ENCODE peak calls at places on chromosomes 7 and 10, in four cellular contexts. One of them, this sample, is unnamed.

GRCh38 chr7:82562716-82563404 is 119.3 kb upstream of the CACNA2D1 start:
- DNase-seq in A549: no peak
- DNase-seq in lower lobe of right lung: no peak
- DNase-seq in kidney: no peak
- DNase-seq in this sample: peak

GRCh38 chr10:69217119-69217754 is 2.9 kb upstream of the HKDC1 start:
- DNase-seq in lower lobe of right lung: no peak
- DNase-seq in kidney: no peak
- DNase-seq in A549: peak
- DNase-seq in this sample: peak

GRCh38 chr7:154777023-154777422 is 225.9 kb downstream of the PAXIP1 start:
- DNase-seq in A549: peak
- DNase-seq in kidney: no peak
- DNase-seq in lower lobe of right lung: no peak
- DNase-seq in this sample: no peak

GRCh38 chr7:143362126-143362961 is at the start of gene FAM131B:
- DNase-seq in lower lobe of right lung: peak
- DNase-seq in kidney: peak
- DNase-seq in A549: no peak
- DNase-seq in this sample: no peak

GRCh38 chr7:25951414-25952276 is 200.4 kb upstream of the NFE2L3 start:
- DNase-seq in lower lobe of right lung: no peak
- DNase-seq in kidney: no peak
- DNase-seq in A549: peak
- DNase-seq in this sample: no peak

GRCh38 chr10:112799726-112800510 is 150.1 kb upstream of the TCF7L2 start:
- DNase-seq in kidney: no peak
- DNase-seq in A549: no peak
- DNase-seq in lower lobe of right lung: no peak
- DNase-seq in this sample: no peak

GRCh38 chr10:104501864-104502579 is 139.1 kb upstream of the SORCS3 start:
- DNase-seq in kidney: no peak
- DNase-seq in lower lobe of right lung: no peak
- DNase-seq in A549: no peak
- DNase-seq in this sample: no peak

GRCh38 chr7:106858618-106859532 is 6.2 kb upstream of the PIK3CG start:
- DNase-seq in A549: no peak
- DNase-seq in lower lobe of right lung: peak
- DNase-seq in kidney: peak
- DNase-seq in this sample: peak

GRCh38 chr10:75925999-75926398 is 494.6 kb downstream of the LRMDA start:
- DNase-seq in lower lobe of right lung: no peak
- DNase-seq in A549: no peak
- DNase-seq in kidney: no peak
- DNase-seq in this sample: no peak

GRCh38 chr7:158613481-158613880 is 25.9 kb upstream of the PTPRN2 start:
- DNase-seq in A549: no peak
- DNase-seq in kidney: no peak
- DNase-seq in lower lobe of right lung: no peak
- DNase-seq in this sample: no peak

GRCh38 chr10:58856508-58857240 is 319.8 kb upstream of the PHYHIPL start:
- DNase-seq in lower lobe of right lung: no peak
- DNase-seq in kidney: no peak
- DNase-seq in A549: peak
- DNase-seq in this sample: peak

GRCh38 chr7:28800150-28800549 is 158.0 kb downstream of the TRIL start:
- DNase-seq in lower lobe of right lung: peak
- DNase-seq in kidney: no peak
- DNase-seq in A549: no peak
- DNase-seq in this sample: peak

GRCh38 chr10:49254556-49255318 is 44.2 kb upstream of the C10orf71 start:
- DNase-seq in A549: no peak
- DNase-seq in kidney: no peak
- DNase-seq in lower lobe of right lung: no peak
- DNase-seq in this sample: no peak

GRCh38 chr10:103849880-103850571 is 5.3 kb downstream of the SH3PXD2A start:
- DNase-seq in kidney: no peak
- DNase-seq in lower lobe of right lung: no peak
- DNase-seq in A549: no peak
- DNase-seq in this sample: peak

DNA sequence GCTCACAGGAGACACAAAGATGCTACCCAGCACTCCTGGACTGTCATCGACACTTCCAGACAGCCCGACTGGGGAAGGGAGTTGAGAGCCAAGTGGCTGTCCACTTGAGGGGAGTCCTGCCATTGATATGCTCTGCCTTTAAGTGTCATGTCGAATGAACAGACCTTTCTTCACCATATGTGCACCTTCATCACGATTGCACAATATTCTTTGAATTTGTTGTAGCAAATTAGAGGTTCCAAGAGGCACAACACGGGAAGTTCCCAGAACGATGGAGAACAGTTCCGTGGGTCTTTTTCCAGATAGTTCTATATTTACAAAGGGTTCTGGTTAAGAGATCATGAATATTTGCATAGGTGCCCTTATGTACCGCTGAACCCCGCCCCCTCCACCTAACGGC is 16.0 kb downstream of the SLC18A2 start:
- DNase-seq in A549: no peak
- DNase-seq in lower lobe of right lung: no peak
- DNase-seq in kidney: no peak
- DNase-seq in this sample: no peak
- H3K4me3 ChIP-seq in A549: no peak
- H3K4me3 ChIP-seq in lower lobe of right lung: no peak
- H3K4me3 ChIP-seq in kidney: no peak
- H3K4me3 ChIP-seq in this sample: no peak

DNA sequence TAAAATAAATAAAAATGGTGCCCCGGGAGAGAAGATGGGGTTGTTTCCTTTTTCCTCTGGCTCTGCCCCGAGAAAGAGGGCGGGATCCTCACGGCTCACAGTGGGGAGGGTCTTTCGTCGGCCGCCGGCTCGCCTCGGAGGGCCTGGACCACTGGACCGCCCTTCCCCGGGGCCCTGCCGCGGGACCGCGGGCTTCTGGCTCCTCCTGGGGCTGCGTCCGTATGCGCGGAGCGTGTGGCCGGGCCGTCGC is 3.5 kb upstream of the IGF2BP3 start:
- DNase-seq in A549: no peak
- DNase-seq in lower lobe of right lung: no peak
- DNase-seq in kidney: no peak
- DNase-seq in this sample: no peak
- H3K4me3 ChIP-seq in A549: peak
- H3K4me3 ChIP-seq in lower lobe of right lung: peak
- H3K4me3 ChIP-seq in kidney: no peak
- H3K4me3 ChIP-seq in this sample: peak

DNA sequence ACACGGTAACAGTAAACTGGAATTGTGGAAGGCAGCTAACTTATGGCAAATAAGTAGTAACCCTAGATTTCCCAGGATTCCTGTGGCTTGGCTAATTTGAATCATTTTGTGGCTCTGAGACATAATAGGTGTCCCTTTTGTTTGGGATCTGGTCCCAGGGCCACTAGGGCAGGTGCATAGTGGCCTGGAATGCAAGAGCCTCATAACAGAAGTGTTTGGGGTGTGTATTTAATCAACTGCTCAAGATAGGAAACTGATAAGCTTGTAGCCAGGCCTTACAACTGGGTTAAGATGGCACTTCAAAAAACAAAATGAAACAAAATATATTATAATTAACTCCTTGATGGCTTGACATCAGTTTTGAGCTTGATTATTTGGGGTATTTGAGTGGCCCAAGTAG is 541.8 kb downstream of the ETV1 start:
- DNase-seq in A549: no peak
- DNase-seq in kidney: no peak
- DNase-seq in lower lobe of right lung: no peak
- DNase-seq in this sample: no peak
- H3K4me3 ChIP-seq in A549: no peak
- H3K4me3 ChIP-seq in kidney: no peak
- H3K4me3 ChIP-seq in lower lobe of right lung: no peak
- H3K4me3 ChIP-seq in this sample: no peak

DNA sequence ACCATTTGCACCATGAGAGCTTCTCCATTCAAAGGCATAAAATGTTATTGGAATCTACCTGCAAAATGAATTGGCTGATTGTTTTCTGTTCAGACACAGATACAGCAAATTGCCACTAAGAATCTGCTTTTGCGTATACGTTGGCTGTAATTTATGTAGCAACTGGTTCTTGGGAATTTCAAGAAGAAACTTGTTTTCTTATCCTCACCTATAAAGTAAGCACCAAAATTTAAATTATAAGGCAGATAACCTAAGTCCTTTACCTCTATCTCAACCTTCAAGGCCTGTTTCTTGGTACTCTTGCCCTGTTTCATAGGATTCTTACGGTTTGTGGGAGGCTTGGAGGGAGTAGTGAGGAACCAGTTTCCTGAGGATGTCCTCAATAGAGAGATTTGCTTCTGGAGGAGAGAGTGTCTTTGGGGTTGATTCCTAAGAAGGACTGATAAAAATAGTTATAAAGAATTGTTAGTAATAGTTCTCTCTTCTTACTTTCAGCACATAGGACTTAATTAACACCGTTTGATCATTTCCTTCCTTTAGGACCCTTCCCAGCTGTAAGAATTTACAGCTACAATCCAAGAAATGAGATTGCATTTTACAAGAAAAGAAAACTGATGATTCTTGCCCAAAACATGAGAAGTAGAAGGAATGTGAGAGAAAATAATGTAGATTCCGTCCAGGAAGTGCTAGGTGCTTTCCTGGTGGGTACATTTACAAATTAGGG is 2.0 kb downstream of the STAMBPL1 start:
- DNase-seq in A549: no peak
- DNase-seq in kidney: no peak
- DNase-seq in lower lobe of right lung: no peak
- DNase-seq in this sample: no peak
- H3K4me3 ChIP-seq in A549: peak
- H3K4me3 ChIP-seq in kidney: no peak
- H3K4me3 ChIP-seq in lower lobe of right lung: peak
- H3K4me3 ChIP-seq in this sample: peak

This sample was measured in fibroblast of mammary gland.